ENCODE peak calls at places on chromosome 19, in nine cellular contexts. W, Q, P, A, L, Y, V, E and O are unnamed samples.

GRCh38 chr19:49387936-49388372 is at the start of gene KASH5:
- DNase-seq in W (no peak), Q (peak), P (no peak), A (peak), L (peak), Y (peak), V (no peak), E (peak), O (no peak)

GRCh38 chr19:10640361-10640760 is 13.8 kb upstream of the ILF3 start:
- DNase-seq in W (no peak), Q (no peak), P (no peak), A (no peak), L (no peak), Y (no peak), V (no peak), E (no peak), O (no peak)

GRCh38 chr19:34454685-34455084 is 26.5 kb downstream of the UBA2 start:
- DNase-seq in W (no peak), Q (no peak), P (no peak), A (no peak), L (no peak), Y (no peak), V (no peak), E (no peak), O (no peak)

GRCh38 chr19:13072206-13072898 is 30.3 kb downstream of the LYL1 start:
- DNase-seq in W (no peak), Q (no peak), P (no peak), A (no peak), L (peak), Y (no peak), V (peak), E (peak), O (no peak)

GRCh38 chr19:40960780-40961179 is 30.3 kb upstream of the CYP2B6 start:
- DNase-seq in W (no peak), Q (no peak), P (no peak), A (no peak), L (no peak), Y (no peak), V (no peak), E (no peak), O (no peak)

GRCh38 chr19:29771708-29772415 is 39.9 kb upstream of the CCNE1 start:
- DNase-seq in W (peak), Q (no peak), P (peak), A (peak), L (no peak), Y (peak), V (peak), E (peak), O (peak)

GRCh38 chr19:55160128-55160985 is 2.8 kb upstream of the TNNI3 start:
- DNase-seq in W (peak), Q (peak), P (peak), A (peak), L (no peak), Y (peak), V (peak), E (peak), O (no peak)

GRCh38 chr19:1566392-1567115 is 1.6 kb downstream of the MEX3D start:
- DNase-seq in W (peak), Q (no peak), P (peak), A (peak), L (peak), Y (peak), V (peak), E (peak), O (peak)

GRCh38 chr19:1469200-1469935 is 9.6 kb downstream of the C19orf25 start:
- DNase-seq in W (no peak), Q (no peak), P (peak), A (no peak), L (no peak), Y (no peak), V (peak), E (no peak), O (no peak)

GRCh38 chr19:815079-815774 is 6.5 kb downstream of the PLPPR3 start:
- DNase-seq in W (no peak), Q (no peak), P (no peak), A (no peak), L (no peak), Y (no peak), V (no peak), E (no peak), O (no peak)

GRCh38 chr19:56133858-56134654 is 7.0 kb upstream of the ZNF444 start:
- DNase-seq in W (peak), Q (no peak), P (peak), A (no peak), L (no peak), Y (peak), V (no peak), E (no peak), O (no peak)

GRCh38 chr19:57748029-57748428 is 1.4 kb downstream of the ZNF776 start:
- DNase-seq in W (no peak), Q (no peak), P (no peak), A (no peak), L (no peak), Y (no peak), V (no peak), E (no peak), O (no peak)

GRCh38 chr19:29717051-29717450 is 2.0 kb upstream of the C19orf12 start:
- DNase-seq in W (no peak), Q (no peak), P (no peak), A (no peak), L (no peak), Y (no peak), V (no peak), E (no peak), O (no peak)

GRCh38 chr19:47231215-47232054 is 436 bp upstream of the BBC3 start:
- DNase-seq in W (peak), Q (peak), P (peak), A (peak), L (peak), Y (peak), V (no peak), E (peak), O (no peak)

GRCh38 chr19:58555369-58555885 is 522 bp upstream of the CHMP2A start:
- DNase-seq in W (no peak), Q (no peak), P (no peak), A (no peak), L (no peak), Y (no peak), V (no peak), E (no peak), O (no peak)

GRCh38 chr19:35318679-35319448 is 10.1 kb upstream of the CD22 start:
- DNase-seq in W (no peak), Q (no peak), P (peak), A (peak), L (peak), Y (peak), V (no peak), E (peak), O (peak)

GRCh38 chr19:50315773-50316448 is 13.3 kb downstream of the KCNC3 start:
- DNase-seq in W (peak), Q (no peak), P (peak), A (no peak), L (no peak), Y (no peak), V (peak), E (no peak), O (no peak)

GRCh38 chr19:4206818-4207484 is 22.4 kb upstream of the EBI3 start:
- DNase-seq in W (peak), Q (no peak), P (peak), A (no peak), L (no peak), Y (peak), V (no peak), E (no peak), O (no peak)

GRCh38 chr19:28609091-28609755 is 603.7 kb downstream of the UQCRFS1 start:
- DNase-seq in W (no peak), Q (no peak), P (no peak), A (no peak), L (no peak), Y (no peak), V (no peak), E (no peak), O (no peak)

GRCh38 chr19:3409346-3410064 is 43.1 kb downstream of the NFIC start:
- DNase-seq in W (no peak), Q (no peak), P (peak), A (peak), L (no peak), Y (peak), V (no peak), E (no peak), O (no peak)

GRCh38 chr19:50858896-50859295 is 4.2 kb downstream of the KLK3 start:
- DNase-seq in W (no peak), Q (no peak), P (no peak), A (no peak), L (no peak), Y (no peak), V (peak), E (no peak), O (no peak)

GRCh38 chr19:53333071-53333465 is 481 bp upstream of the ZNF845 start:
- DNase-seq in W (no peak), Q (no peak), P (peak), A (peak), L (no peak), Y (no peak), V (no peak), E (peak), O (no peak)

GRCh38 chr19:10961073-10961762 is 388 bp downstream of the SMARCA4 start:
- DNase-seq in W (peak), Q (no peak), P (peak), A (peak), L (no peak), Y (no peak), V (no peak), E (peak), O (no peak)

GRCh38 chr19:44570984-44571684 is 41.7 kb upstream of the CEACAM20 start:
- DNase-seq in W (peak), Q (no peak), P (peak), A (peak), L (no peak), Y (peak), V (peak), E (peak), O (peak)